ENCODE peak calls at places on chromosomes 7 and 10, in nine cellular contexts. K is A549, C is esophagus muscularis mucosa, Q is transverse colon, I is sigmoid colon, V is H1, X is SK-N-SH, F is stomach, G is tibial nerve. L is an unnamed sample.

GRCh38 chr7:107751113-107751512 is 7.2 kb downstream of the CBLL1 start:
- DNase-seq in Q (no peak), X (no peak), G (no peak), V (no peak), F (no peak), C (no peak), K (no peak), I (no peak), L (no peak)

GRCh38 chr7:70182516-70182915 is 584.2 kb downstream of the AUTS2 start:
- DNase-seq in I (no peak), F (no peak), V (no peak), X (no peak), Q (no peak), G (no peak), K (no peak), C (no peak), L (no peak)

GRCh38 chr10:91805110-91805825 is 7.0 kb downstream of the TNKS2 start:
- DNase-seq in Q (no peak), C (no peak), I (no peak), K (no peak), X (no peak), F (no peak), G (no peak), V (no peak), L (no peak)

GRCh38 chr7:137025469-137026175 is 157.2 kb downstream of the CHRM2 start:
- DNase-seq in X (no peak), K (no peak), V (no peak), C (no peak), G (no peak), F (no peak), Q (no peak), I (no peak), L (no peak)

GRCh38 chr10:12974123-12974844 is 27.2 kb downstream of the CCDC3 start:
- DNase-seq in I (no peak), F (no peak), G (no peak), V (no peak), K (no peak), Q (no peak), X (no peak), C (no peak), L (peak)

GRCh38 chr7:36266201-36266600 is 113.1 kb downstream of the EEPD1 start:
- DNase-seq in F (no peak), K (no peak), Q (no peak), C (no peak), I (no peak), V (no peak), X (no peak), G (no peak), L (no peak)

GRCh38 chr7:40437498-40437897 is 302.7 kb downstream of the SUGCT start:
- DNase-seq in F (no peak), V (no peak), Q (no peak), K (no peak), C (no peak), X (no peak), I (no peak), G (no peak), L (no peak)

GRCh38 chr7:4797858-4798705 is 22.7 kb downstream of the AP5Z1 start:
- DNase-seq in F (peak), I (no peak), G (peak), K (peak), X (peak), Q (peak), V (peak), C (no peak), L (no peak)

GRCh38 chr10:11213156-11213555 is 195.5 kb downstream of the CELF2 start:
- DNase-seq in C (no peak), I (no peak), X (no peak), G (no peak), Q (no peak), F (no peak), K (no peak), V (no peak), L (no peak)

GRCh38 chr10:76874151-76874550 is 763.5 kb downstream of the KCNMA1 start:
- DNase-seq in V (no peak), C (no peak), K (no peak), X (no peak), I (peak), Q (no peak), G (peak), F (no peak), L (no peak)

GRCh38 chr7:27141591-27142561 is 1.6 kb downstream of the HOXA5 start:
- DNase-seq in I (no peak), F (no peak), Q (peak), C (no peak), V (peak), K (peak), X (peak), G (no peak), L (no peak)

GRCh38 chr7:16754869-16755317 is 1.3 kb downstream of the TSPAN13 start:
- DNase-seq in Q (no peak), V (no peak), F (no peak), C (no peak), I (no peak), G (no peak), X (no peak), K (no peak), L (no peak)

GRCh38 chr7:156473476-156474240 is 166.9 kb upstream of the RNF32 start:
- DNase-seq in G (no peak), K (peak), X (peak), F (peak), I (no peak), C (no peak), V (peak), Q (peak), L (no peak)

GRCh38 chr10:82660205-82660604 is 785.2 kb downstream of the NRG3 start:
- DNase-seq in I (no peak), K (no peak), F (no peak), G (no peak), V (no peak), C (no peak), X (no peak), Q (no peak), L (no peak)

GRCh38 chr10:103849880-103850571 is 5.3 kb downstream of the SH3PXD2A start:
- DNase-seq in F (no peak), K (no peak), I (peak), C (no peak), V (no peak), Q (no peak), G (no peak), X (no peak), L (peak)

GRCh38 chr7:68256295-68256694 is 1259.7 kb downstream of the TYW1 start:
- DNase-seq in C (no peak), F (no peak), G (no peak), K (no peak), Q (no peak), I (no peak), X (no peak), V (no peak), L (no peak)

GRCh38 chr10:92181575-92181974 is 109.3 kb downstream of the CPEB3 start:
- DNase-seq in K (peak), C (no peak), I (no peak), V (no peak), G (no peak), X (no peak), Q (no peak), F (no peak), L (no peak)

GRCh38 chr7:121516791-121517305 is 120.7 kb upstream of the FAM3C start:
- DNase-seq in I (no peak), Q (no peak), V (no peak), C (no peak), K (no peak), F (no peak), G (no peak), X (no peak), L (no peak)

GRCh38 chr10:79562135-79562756 is 2.0 kb upstream of the SFTPA2 start:
- DNase-seq in G (no peak), I (no peak), V (peak), Q (peak), K (peak), C (no peak), F (peak), X (peak), L (no peak)

GRCh38 chr10:60611291-60611747 is 167.0 kb upstream of the CDK1 start:
- DNase-seq in G (no peak), X (no peak), C (no peak), I (no peak), K (peak), V (no peak), F (no peak), Q (no peak), L (no peak)

GRCh38 chr7:51251292-51251691 is 65.3 kb downstream of the COBL start:
- DNase-seq in V (no peak), F (no peak), G (no peak), K (no peak), C (no peak), Q (no peak), X (no peak), I (no peak), L (no peak)

GRCh38 chr7:3722396-3722846 is 421.4 kb downstream of the SDK1 start:
- DNase-seq in K (peak), V (peak), Q (no peak), X (peak), I (no peak), C (no peak), F (no peak), G (no peak), L (no peak)
- TF ChIP-seq EP300 in K (no peak), V (no peak), Q (no peak), X (no peak), I (no peak), C (no peak), F (no peak), G (no peak), L (no peak)

DNA sequence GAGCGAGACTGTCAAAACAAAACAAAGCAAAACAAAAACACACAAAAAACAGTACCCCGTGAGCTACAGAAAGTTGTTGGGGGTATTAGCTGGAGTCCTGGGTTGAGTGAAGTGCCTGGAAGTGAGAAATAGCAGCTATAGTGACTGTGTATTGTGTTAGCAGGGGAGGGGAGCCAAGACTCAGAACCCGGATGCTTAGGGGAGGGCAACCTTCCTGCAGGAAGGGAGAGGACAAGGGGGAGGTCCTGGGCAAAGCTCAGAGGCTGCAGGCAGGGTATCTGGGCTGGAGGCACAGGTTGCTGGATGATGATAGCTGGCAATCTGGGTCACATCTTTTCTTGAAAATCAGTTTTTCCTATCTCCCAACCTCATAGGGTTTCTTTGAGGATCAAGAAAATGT is 75.8 kb upstream of the PARD3 start:
- DNase-seq in V (no peak), X (no peak), G (no peak), Q (no peak), F (no peak), C (no peak), K (no peak), I (no peak), L (no peak)
- TF ChIP-seq EP300 in V (no peak), X (no peak), G (no peak), Q (no peak), F (no peak), C (no peak), K (no peak), I (no peak), L (no peak)

GRCh38 chr7:92823042-92823441 is 13.3 kb downstream of the CDK6 start:
- DNase-seq in V (no peak), I (no peak), G (no peak), Q (no peak), C (no peak), K (no peak), X (no peak), F (no peak), L (no peak)
- TF ChIP-seq EP300 in V (no peak), I (no peak), G (no peak), Q (no peak), C (no peak), K (no peak), X (no peak), F (no peak), L (no peak)

GRCh38 chr10:6204063-6204340 is 1.3 kb downstream of the PFKFB3 start:
- DNase-seq in X (peak), Q (peak), G (no peak), I (no peak), V (peak), F (peak), K (no peak), C (no peak), L (no peak)
- TF ChIP-seq EP300 in X (no peak), Q (no peak), G (no peak), I (no peak), V (no peak), F (no peak), K (no peak), C (no peak), L (no peak)

GRCh38 chr10:129042747-129043146 is 424.3 kb upstream of the MGMT start:
- DNase-seq in V (no peak), I (no peak), G (no peak), F (no peak), C (no peak), X (no peak), K (no peak), Q (no peak), L (no peak)
- TF ChIP-seq EP300 in V (no peak), I (no peak), G (no peak), F (no peak), C (no peak), X (no peak), K (no peak), Q (no peak), L (no peak)

GRCh38 chr7:99032928-99033327 is 111.0 kb downstream of the SMURF1 start:
- DNase-seq in X (no peak), Q (no peak), K (no peak), I (no peak), G (no peak), F (no peak), V (no peak), C (no peak), L (no peak)
- TF ChIP-seq EP300 in X (no peak), Q (no peak), K (no peak), I (no peak), G (no peak), F (no peak), V (no peak), C (no peak), L (no peak)

GRCh38 chr7:23645822-23646221 is 34.2 kb upstream of the FAM221A start:
- DNase-seq in C (no peak), Q (no peak), I (no peak), G (no peak), X (no peak), K (no peak), F (no peak), V (no peak), L (no peak)
- TF ChIP-seq EP300 in C (no peak), Q (no peak), I (no peak), G (no peak), X (no peak), K (no peak), F (no peak), V (no peak), L (no peak)

DNA sequence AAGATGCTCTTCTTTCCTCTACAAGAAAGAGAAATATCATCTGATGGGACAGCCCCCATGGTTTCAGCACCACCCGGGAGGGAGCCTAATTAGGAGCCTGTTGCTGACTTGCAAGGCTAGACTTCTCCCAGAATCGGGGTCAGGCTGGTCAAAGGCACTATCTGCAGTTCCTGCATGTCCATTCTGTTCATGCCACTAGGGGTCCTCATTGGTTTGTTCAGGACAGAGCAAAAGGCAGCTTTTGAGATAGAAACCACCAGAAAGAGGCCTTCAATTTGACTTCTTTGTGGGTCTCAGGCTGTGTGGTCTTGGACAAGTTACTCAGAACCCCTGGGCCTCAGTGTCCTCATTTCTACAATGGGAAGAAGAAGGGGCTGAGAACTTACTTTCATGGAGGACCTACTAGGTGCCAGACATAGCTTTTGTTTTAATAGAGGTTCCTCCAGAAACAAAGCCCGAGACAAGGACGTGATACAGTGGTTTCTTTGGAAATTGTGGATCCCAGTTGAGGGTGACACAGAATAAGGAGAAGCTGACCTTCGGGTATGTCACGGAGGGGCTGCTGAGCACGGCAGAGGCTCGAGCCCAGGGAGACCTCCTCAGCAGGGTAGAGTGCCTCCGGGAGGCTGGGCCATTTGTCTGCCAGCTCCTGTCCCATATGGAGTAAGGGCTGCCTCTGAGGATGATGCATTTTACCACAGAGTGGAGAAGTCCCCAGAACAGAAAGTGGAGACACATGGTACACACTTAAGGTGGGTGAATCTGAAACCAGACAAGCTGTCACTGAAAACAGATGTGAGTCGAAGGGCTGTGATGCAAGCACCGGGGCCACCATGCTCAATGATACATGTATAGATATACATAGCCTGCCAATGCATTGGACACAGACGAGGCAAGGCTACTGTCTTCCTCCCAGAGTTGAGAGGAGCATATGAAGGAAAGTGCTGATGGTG is 33.1 kb upstream of the NEUROD6 start:
- DNase-seq in I (no peak), Q (peak), V (peak), F (peak), X (peak), C (no peak), G (no peak), K (peak), L (no peak)
- TF ChIP-seq EP300 in I (no peak), Q (no peak), V (no peak), F (no peak), X (no peak), C (no peak), G (no peak), K (no peak), L (no peak)

GRCh38 chr10:132106431-132106830 is 40.7 kb downstream of the JAKMIP3 start:
- DNase-seq in G (no peak), Q (no peak), C (no peak), K (no peak), X (no peak), I (peak), F (peak), V (peak), L (no peak)

GRCh38 chr10:132109341-132110072 is 43.8 kb downstream of the JAKMIP3 start:
- DNase-seq in I (peak), F (peak), C (no peak), G (no peak), Q (no peak), K (no peak), V (peak), X (no peak), L (no peak)

GRCh38 chr10:132107211-132107946 is 41.6 kb downstream of the JAKMIP3 start:
- DNase-seq in V (peak), I (peak), X (no peak), G (no peak), Q (no peak), C (no peak), F (peak), K (no peak), L (no peak)

GRCh38 chr10:132110091-132110490 is 44.3 kb downstream of the JAKMIP3 start:
- DNase-seq in I (peak), V (peak), X (no peak), Q (no peak), G (no peak), F (peak), K (no peak), C (no peak), L (peak)

GRCh38 chr10:132107947-132108877 is 42.5 kb downstream of the JAKMIP3 start:
- DNase-seq in Q (no peak), F (peak), K (no peak), G (no peak), X (no peak), V (no peak), C (no peak), I (peak), L (no peak)
- TF ChIP-seq EP300 in Q (no peak), F (no peak), K (no peak), G (no peak), X (no peak), V (no peak), C (no peak), I (no peak), L (no peak)

DNA sequence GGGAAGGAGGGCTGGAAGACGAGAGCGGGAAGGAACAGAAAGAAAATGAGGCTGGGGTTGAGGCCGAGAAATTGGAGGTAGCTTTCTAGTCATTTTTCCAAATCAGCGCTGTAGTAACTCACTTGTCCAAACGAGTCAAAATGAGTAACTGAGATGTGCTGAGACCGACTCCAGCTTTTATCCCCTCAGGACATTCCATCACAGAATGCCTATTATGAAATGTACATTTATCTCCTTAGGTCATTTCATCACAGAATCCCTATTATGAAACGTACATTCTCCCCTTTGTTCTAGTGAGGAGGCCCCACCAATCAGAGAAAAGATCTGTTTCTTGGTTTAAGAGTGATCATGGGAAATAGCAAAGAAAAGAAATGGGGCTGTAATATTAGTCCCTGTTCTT is 55.7 kb upstream of the AMPH start:
- DNase-seq in K (no peak), G (no peak), C (no peak), I (no peak), X (no peak), Q (no peak), F (no peak), V (no peak), L (no peak)
- TF ChIP-seq EP300 in K (no peak), G (no peak), C (no peak), I (no peak), X (no peak), Q (no peak), F (no peak), V (no peak), L (no peak)

L was measured in suprapubic skin.